ENCODE peak calls at places on chromosomes 6 and 20, in five cellular contexts. F is GM12892, R is GM10248, D is ascending aorta, P is GDM1. Y is an unnamed sample.

GRCh38 chr20:41716436-41716835 is 98.3 kb upstream of the CHD6 start:
- DNase-seq in F (no peak), R (no peak), D (no peak), P (no peak), Y (no peak)

GRCh38 chr6:74087898-74088297 is 391.9 kb downstream of the CD109 start:
- DNase-seq in F (no peak), R (no peak), D (no peak), P (no peak), Y (no peak)

GRCh38 chr20:62056975-62057374 is 8.7 kb downstream of the TAF4 start:
- DNase-seq in F (no peak), R (no peak), D (no peak), P (no peak), Y (no peak)

GRCh38 chr6:149960488-149960887 is 3.3 kb upstream of the ULBP1 start:
- DNase-seq in F (no peak), R (no peak), D (no peak), P (no peak), Y (no peak)

GRCh38 chr6:31665501-31666336 is at the start of gene CSNK2B:
- DNase-seq in F (peak), R (peak), D (peak), P (peak), Y (peak)

GRCh38 chr6:71289039-71289801 is 609 bp downstream of the OGFRL1 start:
- DNase-seq in F (peak), R (peak), D (peak), P (peak), Y (peak)

GRCh38 chr20:41287327-41287726 is 30.2 kb downstream of the ZHX3 start:
- DNase-seq in F (no peak), R (no peak), D (no peak), P (no peak), Y (no peak)

GRCh38 chr6:46565531-46565930 is 74.3 kb upstream of the RCAN2 start:
- DNase-seq in F (no peak), R (no peak), D (no peak), P (no peak), Y (no peak)

GRCh38 chr20:1895674-1896496 is 678 bp downstream of the SIRPA start:
- DNase-seq in F (no peak), R (no peak), D (peak), P (no peak), Y (no peak)

GRCh38 chr6:89917801-89918366 is 23.6 kb downstream of the GJA10 start:
- DNase-seq in F (no peak), R (no peak), D (no peak), P (no peak), Y (no peak)

Y was measured in NCI-H2171.